ENCODE peak calls at places on chromosomes 16 and 17, in six cellular contexts. B, J, M, F, R and K are unnamed samples.

GRCh38 chr16:74309789-74310781 is 13.5 kb downstream of the PSMD7 start:
- DNase-seq in B (no peak), J (no peak), M (no peak), F (peak; percentile 72), R (peak; percentile 47), K (peak; percentile 14)

GRCh38 chr16:72621651-72622050 is 426.3 kb downstream of the ZFHX3 start:
- DNase-seq in B (no peak), J (no peak), M (no peak), F (peak; percentile 46), R (no peak), K (no peak)

GRCh38 chr16:82311528-82311927 is 141.5 kb upstream of the MPHOSPH6 start:
- DNase-seq in B (no peak), J (no peak), M (no peak), F (no peak), R (no peak), K (no peak)

GRCh38 chr16:83403751-83404150 is 404.0 kb upstream of the HSBP1 start:
- DNase-seq in B (no peak), J (no peak), M (peak; percentile 65), F (peak; percentile 84), R (peak; percentile 82), K (no peak)

GRCh38 chr17:29195465-29196081 is 15.4 kb upstream of the MYO18A start:
- DNase-seq in B (no peak), J (no peak), M (no peak), F (no peak), R (no peak), K (no peak)

GRCh38 chr17:43531955-43532354 is 14.2 kb downstream of the ETV4 start:
- DNase-seq in B (no peak), J (peak; percentile 31), M (no peak), F (no peak), R (no peak), K (no peak)

GRCh38 chr17:27577124-27577761 is 53.7 kb upstream of the LGALS9 start:
- DNase-seq in B (no peak), J (no peak), M (no peak), F (peak; percentile 54), R (peak; percentile 90), K (no peak)

GRCh38 chr16:77585852-77586251 is 136.5 kb upstream of the NUDT7 start:
- DNase-seq in B (no peak), J (no peak), M (no peak), F (peak; percentile 75), R (peak; percentile 45), K (no peak)

GRCh38 chr17:46853896-46854444 is 2.6 kb downstream of the WNT9B start:
- DNase-seq in B (no peak), J (no peak), M (peak; percentile 14), F (peak; percentile 28), R (no peak), K (no peak)

GRCh38 chr17:42027540-42027889 is 7.6 kb downstream of the NKIRAS2 start:
- DNase-seq in B (no peak), J (no peak), M (no peak), F (no peak), R (no peak), K (no peak)

GRCh38 chr16:79519448-79519847 is 81.1 kb downstream of the MAF start:
- DNase-seq in B (no peak), J (peak; percentile 68), M (no peak), F (no peak), R (no peak), K (no peak)

GRCh38 chr17:72775237-72775636 is 317.3 kb downstream of the SLC39A11 start:
- DNase-seq in B (no peak), J (no peak), M (no peak), F (no peak), R (no peak), K (no peak)

GRCh38 chr17:1498869-1499268 is 6.4 kb upstream of the MYO1C start:
- DNase-seq in B (no peak), J (no peak), M (peak; percentile 24), F (peak; percentile 31), R (peak; percentile 45), K (no peak)

GRCh38 chr17:62179525-62180161 is 114.6 kb upstream of the MED13 start:
- DNase-seq in B (no peak), J (no peak), M (peak; percentile 10), F (peak; percentile 56), R (peak; percentile 93), K (no peak)